ENCODE peak calls at places on chromosome 11, in seven cellular contexts. U is ELR, B is naive B cell, H is LoVo, V is BJ, T is dermis blood vessel endothelial cell, R is iris pigment epithelial cell. J is an unnamed sample.

GRCh38 chr11:99988105-99988907 is 698.8 kb upstream of the ARHGAP42 start:
- DNase-seq in U (peak), B (no peak), H (no peak), V (no peak), T (no peak), R (peak), J (peak)

GRCh38 chr11:74370122-74370521 is 28.1 kb downstream of the PGM2L1 start:
- DNase-seq in U (no peak), B (no peak), H (no peak), V (no peak), T (peak), R (peak), J (no peak)

GRCh38 chr11:85685131-85685819 is 720 bp downstream of the CCDC89 start:
- DNase-seq in U (no peak), B (no peak), H (no peak), V (no peak), T (no peak), R (no peak), J (peak)

GRCh38 chr11:80773919-80774318 is 1333.1 kb upstream of the TENM4 start:
- DNase-seq in U (no peak), B (no peak), H (no peak), V (no peak), T (no peak), R (no peak), J (no peak)

GRCh38 chr11:121564948-121565684 is 112.3 kb upstream of the SORL1-AS1 start:
- DNase-seq in U (no peak), B (no peak), H (no peak), V (no peak), T (no peak), R (no peak), J (no peak)

GRCh38 chr11:126628790-126629621 is 273.5 kb downstream of the ST3GAL4 start:
- DNase-seq in U (no peak), B (no peak), H (no peak), V (peak), T (no peak), R (no peak), J (peak)

GRCh38 chr11:121467965-121468364 is 15.2 kb upstream of the SORL1-AS1 start:
- DNase-seq in U (no peak), B (peak), H (no peak), V (no peak), T (no peak), R (no peak), J (no peak)

GRCh38 chr11:65766535-65766934 is 14.2 kb downstream of the AP5B1 start:
- DNase-seq in U (no peak), B (no peak), H (no peak), V (no peak), T (no peak), R (peak), J (peak)

GRCh38 chr11:60370811-60371297 is 7.5 kb upstream of the MS4A7 start:
- DNase-seq in U (peak), B (no peak), H (peak), V (no peak), T (peak), R (peak), J (peak)

GRCh38 chr11:17505146-17505545 is 28.5 kb upstream of the ABCC8 start:
- DNase-seq in U (no peak), B (no peak), H (no peak), V (no peak), T (no peak), R (no peak), J (peak)

GRCh38 chr11:69414773-69415187 is 66.7 kb upstream of the LINC01488 start:
- DNase-seq in U (no peak), B (no peak), H (no peak), V (no peak), T (no peak), R (no peak), J (no peak)

GRCh38 chr11:85829172-85829571 is 18.2 kb upstream of the SYTL2 start:
- DNase-seq in U (no peak), B (no peak), H (no peak), V (no peak), T (no peak), R (no peak), J (no peak)

GRCh38 chr11:105609832-105610781 is at the start of gene GRIA4:
- DNase-seq in U (peak), B (no peak), H (no peak), V (no peak), T (peak), R (peak), J (peak)

GRCh38 chr11:650482-650881 is 13.4 kb downstream of the DRD4 start:
- DNase-seq in U (peak), B (no peak), H (no peak), V (no peak), T (no peak), R (no peak), J (peak)

GRCh38 chr11:62613275-62613864 is 313 bp downstream of the ROM1 start:
- DNase-seq in U (no peak), B (no peak), H (no peak), V (no peak), T (no peak), R (no peak), J (no peak)

GRCh38 chr11:66580803-66581202 is 12.1 kb downstream of the CCDC87 start:
- DNase-seq in U (no peak), B (no peak), H (no peak), V (no peak), T (no peak), R (peak), J (no peak)

GRCh38 chr11:16978021-16978370 is 36.2 kb downstream of the PLEKHA7 start:
- DNase-seq in U (no peak), B (no peak), H (no peak), V (no peak), T (no peak), R (no peak), J (no peak)

GRCh38 chr11:47338396-47339241 is 13.9 kb downstream of the MYBPC3 start:
- DNase-seq in U (no peak), B (no peak), H (no peak), V (no peak), T (no peak), R (no peak), J (no peak)

GRCh38 chr11:116773203-116774112 is 671 bp upstream of the BUD13 start:
- DNase-seq in U (peak), B (peak), H (peak), V (no peak), T (no peak), R (peak), J (no peak)

GRCh38 chr11:10762185-10762584 is 11.1 kb downstream of the CTR9 start:
- DNase-seq in U (no peak), B (peak), H (no peak), V (no peak), T (no peak), R (no peak), J (no peak)

GRCh38 chr11:95671768-95672167 is 117.8 kb downstream of the FAM76B start:
- DNase-seq in U (no peak), B (no peak), H (no peak), V (no peak), T (no peak), R (peak), J (no peak)